ENCODE peak calls at places on chromosomes 12 and 14, in six cellular contexts. G is caudate nucleus, B is neuronal stem cell, N is nephron progenitor cell, I is HT1080, V is fibroblast of mammary gland. W is an unnamed sample.

GRCh38 chr12:5661820-5662219 is 229.9 kb downstream of the NTF3 start:
- DNase-seq in G (no peak), I (no peak), N (no peak), B (no peak), V (no peak), W (no peak)

GRCh38 chr14:74907744-74908143 is 15.3 kb downstream of the RPS6KL1 start:
- DNase-seq in B (no peak), I (no peak), V (no peak), G (no peak), N (no peak), W (no peak)

GRCh38 chr14:50559990-50560928 is at the start of gene ATL1:
- DNase-seq in V (peak; percentile 69), B (peak; percentile 77), G (peak; percentile 68), I (peak; percentile 46), N (peak; percentile 78), W (no peak)

GRCh38 chr12:34403706-34404376 is 381.5 kb downstream of the ALG10 start:
- DNase-seq in N (no peak), B (no peak), G (no peak), I (no peak), V (no peak), W (no peak)

GRCh38 chr12:27342551-27342950 is 9.9 kb downstream of the BMAL2 start:
- DNase-seq in V (no peak), G (no peak), N (no peak), I (peak; percentile 25), B (no peak), W (peak; percentile 38)

GRCh38 chr12:131831021-131831571 is 2.9 kb downstream of the MMP17 start:
- DNase-seq in V (peak; percentile 13), G (peak; percentile 41), B (no peak), N (peak; percentile 31), I (no peak), W (no peak)

GRCh38 chr14:59912443-59912842 is 7.5 kb upstream of the LRRC9 start:
- DNase-seq in I (no peak), G (no peak), V (no peak), N (no peak), B (no peak), W (no peak)

GRCh38 chr14:94176808-94177207 is 2.7 kb downstream of the PPP4R4 start:
- DNase-seq in B (no peak), N (no peak), I (no peak), G (no peak), V (no peak), W (no peak)

GRCh38 chr14:42421377-42422078 is 814.9 kb downstream of the LRFN5 start:
- DNase-seq in V (no peak), G (no peak), I (no peak), N (no peak), B (no peak), W (no peak)

GRCh38 chr14:64823305-64823985 is 56.3 kb downstream of the SPTB start:
- DNase-seq in G (peak; percentile 46), N (peak; percentile 83), B (peak; percentile 55), V (peak; percentile 56), I (peak; percentile 68), W (peak; percentile 23)

GRCh38 chr14:99968931-99969330 is 96.3 kb upstream of the EVL start:
- DNase-seq in G (no peak), I (no peak), V (peak; percentile 81), B (no peak), N (no peak), W (no peak)

GRCh38 chr14:54301349-54301748 is 95.5 kb upstream of the CDKN3 start:
- DNase-seq in V (no peak), I (no peak), B (no peak), N (no peak), G (no peak), W (no peak)

GRCh38 chr12:65720136-65720535 is 104.1 kb upstream of the HMGA2 start:
- DNase-seq in N (no peak), I (peak; percentile 87), G (no peak), V (peak; percentile 78), B (no peak), W (peak; percentile 86)

GRCh38 chr12:120628919-120629318 is 11.5 kb upstream of the CABP1 start:
- DNase-seq in G (no peak), I (no peak), V (no peak), B (no peak), N (peak; percentile 33), W (no peak)

GRCh38 chr14:24172261-24172860 is 481 bp downstream of the REC8 start:
- DNase-seq in G (no peak), N (no peak), B (no peak), I (no peak), V (no peak), W (no peak)

GRCh38 chr12:89529738-89530137 is 3.9 kb upstream of the POC1B start:
- DNase-seq in N (no peak), V (peak; percentile 67), G (no peak), I (peak; percentile 56), B (peak; percentile 32), W (peak; percentile 36)

GRCh38 chr12:41368006-41368405 is 179.9 kb downstream of the PDZRN4 start:
- DNase-seq in V (peak; percentile 6), I (peak; percentile 12), B (no peak), N (no peak), G (no peak), W (no peak)

GRCh38 chr12:77299910-77300772 is 234.8 kb upstream of the E2F7 start:
- DNase-seq in G (no peak), V (peak; percentile 88), N (no peak), I (peak; percentile 81), B (no peak), W (peak; percentile 92)

GRCh38 chr12:81963651-81964050 is 204.5 kb upstream of the PPFIA2 start:
- DNase-seq in N (no peak), G (no peak), V (no peak), B (no peak), I (no peak), W (no peak)

GRCh38 chr14:59098377-59098776 is 90.1 kb upstream of the DAAM1 start:
- DNase-seq in V (peak; percentile 92), G (no peak), N (no peak), B (no peak), I (peak; percentile 87), W (peak; percentile 76)

GRCh38 chr14:80136358-80136757 is 74.9 kb downstream of the DIO2 start:
- DNase-seq in N (no peak), G (no peak), B (peak; percentile 15), V (peak; percentile 14), I (peak; percentile 23), W (no peak)

GRCh38 chr12:90854136-90854689 is 100.8 kb downstream of the CCER1 start:
- DNase-seq in V (peak; percentile 68), B (peak; percentile 23), I (peak; percentile 34), N (peak; percentile 27), G (no peak), W (no peak)

GRCh38 chr12:6078378-6079083 is 45.9 kb downstream of the VWF start:
- DNase-seq in V (no peak), B (no peak), N (no peak), G (no peak), I (peak; percentile 51), W (no peak)

GRCh38 chr12:41850046-41850445 is 294.6 kb downstream of the GXYLT1 start:
- DNase-seq in B (no peak), I (no peak), G (no peak), N (no peak), V (no peak), W (no peak)

GRCh38 chr14:96053600-96054381 is 14.6 kb downstream of the C14orf132 start:
- DNase-seq in B (no peak), G (peak; percentile 28), V (peak; percentile 99), N (no peak), I (peak; percentile 90), W (peak; percentile 7)

GRCh38 chr12:25796523-25797000 is 161.9 kb upstream of the RASSF8 start:
- DNase-seq in B (no peak), V (peak; percentile 14), I (peak; percentile 73), G (no peak), N (no peak), W (no peak)

GRCh38 chr12:30988086-30988485 is 61.5 kb downstream of the TSPAN11 start:
- DNase-seq in I (no peak), V (no peak), G (no peak), N (no peak), B (no peak), W (no peak)

GRCh38 chr12:117045175-117045997 is 53.8 kb downstream of the TESC start:
- DNase-seq in N (no peak), G (no peak), I (no peak), B (no peak), V (no peak), W (no peak)

W was measured in RCC 7860.